ENCODE peak calls at places on chromosomes 16 and 17, in seven cellular contexts. U is kidney, D is ovary, N is colonic mucosa, S is heart left ventricle, A is left ventricle myocardium inferior, K is cardiac muscle cell. J is an unnamed sample.

GRCh38 chr17:15444805-15445204 is 22.6 kb downstream of the CDRT4 start:
- DNase-seq in U (no peak), D (no peak), N (no peak), S (no peak), A (no peak), K (no peak), J (no peak)

GRCh38 chr16:20300312-20301097 is 26.8 kb downstream of the GP2 start:
- DNase-seq in U (no peak), D (peak; percentile 12), N (peak; percentile 41), S (no peak), A (peak; percentile 18), K (peak; percentile 75), J (no peak)

GRCh38 chr17:8935194-8935593 is 30.3 kb downstream of the PIK3R5 start:
- DNase-seq in U (no peak), D (no peak), N (no peak), S (no peak), A (no peak), K (no peak), J (peak; percentile 78)

GRCh38 chr17:54967621-54968258 is 714 bp downstream of the COX11 start:
- DNase-seq in U (no peak), D (no peak), N (peak; percentile 49), S (no peak), A (no peak), K (peak; percentile 28), J (no peak)

GRCh38 chr16:4271176-4272113 is 1.4 kb downstream of the TFAP4 start:
- DNase-seq in U (peak; percentile 98), D (peak; percentile 89), N (peak; percentile 96), S (peak; percentile 96), A (peak; percentile 95), K (peak; percentile 93), J (peak; percentile 97)

GRCh38 chr16:85902366-85903155 is 3.6 kb downstream of the IRF8 start:
- DNase-seq in U (peak; percentile 59), D (no peak), N (no peak), S (no peak), A (no peak), K (peak; percentile 62), J (no peak)

GRCh38 chr17:2796164-2797140 is at the start of gene RAP1GAP2:
- DNase-seq in U (peak; percentile 88), D (no peak), N (peak; percentile 84), S (peak; percentile 87), A (peak; percentile 62), K (no peak), J (peak; percentile 93)

GRCh38 chr17:3594056-3594810 is 15.0 kb downstream of the TRPV1 start:
- DNase-seq in U (peak; percentile 53), D (no peak), N (no peak), S (peak; percentile 3), A (peak; percentile 46), K (peak; percentile 42), J (no peak)

GRCh38 chr17:10698116-10698818 is 873 bp downstream of the ADPRM start:
- DNase-seq in U (no peak), D (no peak), N (no peak), S (no peak), A (no peak), K (no peak), J (no peak)

GRCh38 chr16:23847938-23848337 is 12.2 kb downstream of the PRKCB start:
- DNase-seq in U (no peak), D (no peak), N (no peak), S (no peak), A (no peak), K (no peak), J (no peak)

GRCh38 chr17:67652433-67652832 is 65.3 kb upstream of the NOL11 start:
- DNase-seq in U (no peak), D (no peak), N (no peak), S (no peak), A (no peak), K (no peak), J (no peak)

GRCh38 chr17:73430165-73430680 is 118.4 kb upstream of the CDC42EP4 start:
- DNase-seq in U (peak; percentile 51), D (no peak), N (no peak), S (no peak), A (no peak), K (no peak), J (peak; percentile 42)

GRCh38 chr17:47967607-47968252 is 3.2 kb upstream of the CDK5RAP3 start:
- DNase-seq in U (no peak), D (peak; percentile 53), N (no peak), S (no peak), A (no peak), K (no peak), J (no peak)

GRCh38 chr16:88701541-88702363 is 4.5 kb downstream of the RNF166 start:
- DNase-seq in U (no peak), D (no peak), N (no peak), S (no peak), A (no peak), K (no peak), J (no peak)

GRCh38 chr16:5722220-5722619 is 624.6 kb upstream of the EEF2KMT start:
- DNase-seq in U (no peak), D (no peak), N (no peak), S (no peak), A (no peak), K (no peak), J (no peak)

GRCh38 chr16:50584033-50584722 is 36.0 kb downstream of the NKD1 start:
- DNase-seq in U (no peak), D (no peak), N (no peak), S (peak; percentile 32), A (no peak), K (no peak), J (no peak)

GRCh38 chr16:1105888-1106620 is 10.0 kb upstream of the C1QTNF8 start:
- DNase-seq in U (peak; percentile 91), D (peak; percentile 88), N (peak; percentile 58), S (peak; percentile 80), A (peak; percentile 47), K (peak; percentile 90), J (peak; percentile 68)

GRCh38 chr17:21066394-21066793 is 23.6 kb upstream of the USP22 start:
- DNase-seq in U (no peak), D (no peak), N (no peak), S (no peak), A (no peak), K (no peak), J (no peak)

GRCh38 chr17:38667099-38667786 is 7.5 kb downstream of the EPOP start:
- DNase-seq in U (peak; percentile 71), D (peak; percentile 63), N (peak; percentile 65), S (peak; percentile 69), A (peak; percentile 49), K (peak; percentile 85), J (peak; percentile 67)

GRCh38 chr16:17481741-17482140 is 11.0 kb upstream of the XYLT1 start:
- DNase-seq in U (no peak), D (no peak), N (peak; percentile 58), S (no peak), A (no peak), K (no peak), J (no peak)

GRCh38 chr16:55779391-55780094 is 53.4 kb downstream of the CES1 start:
- DNase-seq in U (no peak), D (no peak), N (no peak), S (no peak), A (no peak), K (no peak), J (no peak)

DNA sequence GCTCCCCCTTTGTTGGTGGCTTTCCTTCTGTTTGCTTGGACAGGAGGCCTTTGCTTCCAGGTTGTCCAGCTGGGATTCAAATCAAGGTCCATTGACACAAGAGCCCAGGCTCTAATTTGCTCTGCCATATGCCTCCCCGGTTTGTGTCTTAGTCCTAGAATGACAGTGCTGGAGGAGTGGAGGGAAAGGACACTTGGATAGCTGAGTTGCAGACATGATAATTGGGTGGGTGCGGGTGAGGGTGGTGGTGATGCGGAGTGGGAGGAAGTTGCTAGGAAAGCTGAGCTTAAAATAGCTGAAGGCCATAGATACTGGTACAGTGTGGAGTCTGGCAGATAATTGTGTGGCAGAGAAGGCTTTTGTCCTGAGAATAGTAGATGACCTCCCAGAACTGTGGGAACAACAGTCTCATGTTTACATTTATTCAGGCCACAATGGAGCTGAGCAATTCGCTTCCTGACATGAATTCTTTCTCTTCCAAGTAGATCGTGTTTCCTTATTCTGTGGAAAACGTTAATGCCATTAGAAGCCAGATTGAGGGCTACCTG is 23.8 kb downstream of the SEC14L1 start:
- DNase-seq in U (no peak), D (no peak), N (no peak), S (no peak), A (no peak), K (no peak), J (no peak)
- H3K4me1 ChIP-seq in U (peaks cover 39% of the 10 kb centered on the region), D (peaks cover 34% of the 10 kb centered on the region), N (peaks cover 3% of the 10 kb centered on the region), S (peaks cover 31% of the 10 kb centered on the region), A (peaks cover 76% of the 10 kb centered on the region), K (peaks cover 46% of the 10 kb centered on the region), J (peaks cover 64% of the 10 kb centered on the region)

GRCh38 chr17:5183410-5183793 is 8.3 kb downstream of the ZNF594 start:
- DNase-seq in U (no peak), D (no peak), N (no peak), S (no peak), A (no peak), K (no peak), J (no peak)

GRCh38 chr17:5179003-5179402 is 12.7 kb downstream of the ZNF594 start:
- DNase-seq in U (no peak), D (no peak), N (no peak), S (no peak), A (no peak), K (no peak), J (no peak)

GRCh38 chr17:5184284-5184683 is 7.4 kb downstream of the ZNF594 start:
- DNase-seq in U (no peak), D (no peak), N (no peak), S (no peak), A (no peak), K (no peak), J (no peak)

GRCh38 chr17:5181509-5182305 is 10.0 kb downstream of the ZNF594 start:
- DNase-seq in U (no peak), D (no peak), N (no peak), S (no peak), A (no peak), K (no peak), J (no peak)

GRCh38 chr17:5182597-5183409 is 8.9 kb downstream of the ZNF594 start:
- DNase-seq in U (no peak), D (no peak), N (no peak), S (no peak), A (no peak), K (no peak), J (no peak)
- H3K9me3 ChIP-seq in U (peaks cover 89% of the 10 kb centered on the region), D (peaks cover 55% of the 10 kb centered on the region), N (peaks cover 37% of the 10 kb centered on the region), S (peaks cover 100% of the 10 kb centered on the region), A (peaks cover 100% of the 10 kb centered on the region), K (peaks cover 13% of the 10 kb centered on the region), J (peaks cover 100% of the 10 kb centered on the region)

GRCh38 chr16:63146251-63146650 is 1110.0 kb upstream of the CDH8 start:
- DNase-seq in U (no peak), D (no peak), N (no peak), S (no peak), A (no peak), K (no peak), J (no peak)
- TF ChIP-seq CTCF in U (no peak), D (no peak), N (no peak), S (no peak), A (no peak), K (no peak), J (no peak)

GRCh38 chr17:59368218-59368857 is 36.9 kb downstream of the YPEL2 start:
- DNase-seq in U (no peak), D (no peak), N (no peak), S (no peak), A (no peak), K (no peak), J (no peak)
- H3K4me1 ChIP-seq in U (peaks cover 93% of the 10 kb centered on the region), D (peaks cover 51% of the 10 kb centered on the region), N (peaks cover 73% of the 10 kb centered on the region), S (peaks cover 88% of the 10 kb centered on the region), A (peaks cover 100% of the 10 kb centered on the region), K (peaks cover 99% of the 10 kb centered on the region), J (peaks cover 95% of the 10 kb centered on the region)

J was measured in lower lobe of right lung.